ENCODE peak calls at places on chromosomes 12 and 14, in six cellular contexts. S is cardiac muscle cell, C is WTC11, V is cardiac fibroblast, U is endothelial cell, H is PC-3. X is an unnamed sample.
A peak's percentile ranks its signal among the peaks of the same experiment; 100 is the strongest.

GRCh38 chr12:30719060-30719459 is 23.4 kb upstream of the IPO8 start:
- DNase-seq in S (peak; percentile 10), C (no peak), V (peak; percentile 51), U (no peak), H (peak; percentile 27), X (no peak)

GRCh38 chr12:27193854-27194544 is 50.1 kb upstream of the STK38L start:
- DNase-seq in S (peak; percentile 87), C (no peak), V (peak; percentile 88), U (no peak), H (no peak), X (no peak)

GRCh38 chr14:55324812-55325211 is 53.6 kb downstream of the FBXO34 start:
- DNase-seq in S (no peak), C (no peak), V (no peak), U (no peak), H (no peak), X (no peak)

GRCh38 chr14:20734079-20734806 is 11.4 kb upstream of the EDDM3A start:
- DNase-seq in S (no peak), C (no peak), V (no peak), U (no peak), H (no peak), X (no peak)

GRCh38 chr12:131164096-131164872 is 210.6 kb downstream of the ADGRD1 start:
- DNase-seq in S (no peak), C (no peak), V (no peak), U (no peak), H (no peak), X (no peak)

GRCh38 chr12:111445311-111446043 is 39.8 kb downstream of the SH2B3 start:
- DNase-seq in S (no peak), C (no peak), V (no peak), U (no peak), H (no peak), X (no peak)

GRCh38 chr12:64983771-64984170 is 137.3 kb downstream of the WIF1 start:
- DNase-seq in S (no peak), C (no peak), V (no peak), U (no peak), H (no peak), X (no peak)

GRCh38 chr14:68012861-68013260 is 193.3 kb downstream of the RAD51B start:
- DNase-seq in S (no peak), C (no peak), V (no peak), U (no peak), H (no peak), X (no peak)

GRCh38 chr14:101601603-101602465 is 40.5 kb downstream of the DIO3 start:
- DNase-seq in S (no peak), C (no peak), V (no peak), U (no peak), H (no peak), X (no peak)

GRCh38 chr12:10361622-10362021 is 28.2 kb downstream of the KLRK1 start:
- DNase-seq in S (peak; percentile 77), C (no peak), V (peak; percentile 80), U (no peak), H (peak; percentile 66), X (no peak)

GRCh38 chr14:102238766-102239165 is 66.2 kb downstream of the MOK start:
- DNase-seq in S (no peak), C (no peak), V (no peak), U (no peak), H (no peak), X (no peak)

GRCh38 chr14:105999361-106000028 is 473.1 kb downstream of the TMEM121 start:
- DNase-seq in S (no peak), C (peak; percentile 16), V (no peak), U (no peak), H (no peak), X (peak; percentile 63)

GRCh38 chr14:68857671-68858070 is 64.8 kb upstream of the ZFP36L1 start:
- DNase-seq in S (no peak), C (no peak), V (no peak), U (no peak), H (no peak), X (no peak)

GRCh38 chr12:68636268-68636667 is 25.6 kb downstream of the RAP1B start:
- DNase-seq in S (peak; percentile 68), C (no peak), V (peak; percentile 70), U (no peak), H (peak; percentile 53), X (no peak)

GRCh38 chr12:24742378-24742777 is 206.5 kb downstream of the BCAT1 start:
- DNase-seq in S (no peak), C (no peak), V (no peak), U (no peak), H (no peak), X (peak; percentile 70)

GRCh38 chr12:32471601-32472001 is 72.2 kb downstream of the FGD4 start:
- DNase-seq in S (no peak), C (no peak), V (no peak), U (no peak), H (peak; percentile 3), X (no peak)

GRCh38 chr12:99079811-99080210 is 434.7 kb downstream of the APAF1 start:
- DNase-seq in S (no peak), C (no peak), V (no peak), U (no peak), H (no peak), X (no peak)

GRCh38 chr12:107477946-107478610 is 207.5 kb upstream of the PWP1 start:
- DNase-seq in S (no peak), C (no peak), V (no peak), U (no peak), H (peak; percentile 50), X (no peak)

GRCh38 chr12:93526786-93527428 is 45.6 kb upstream of the SOCS2 start:
- DNase-seq in S (peak; percentile 93), C (no peak), V (peak; percentile 93), U (no peak), H (peak; percentile 95), X (no peak)

DNA sequence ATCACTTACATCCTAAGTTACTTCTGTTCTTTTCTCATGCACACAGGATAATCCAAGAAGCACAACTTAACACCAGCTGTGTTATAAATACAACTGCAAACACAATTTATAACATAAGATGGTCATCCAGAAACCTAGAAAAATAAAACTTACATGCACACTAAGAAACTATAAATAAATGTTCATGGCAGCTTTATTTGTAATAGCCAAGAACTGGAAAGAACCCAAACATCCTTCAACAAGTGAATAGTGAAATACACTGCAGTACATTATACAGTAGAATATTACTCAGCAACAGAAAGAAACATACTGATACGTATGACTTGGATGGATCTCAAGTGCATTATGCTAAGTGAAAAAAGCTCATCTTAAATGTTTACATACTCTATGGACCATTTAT is 132.8 kb downstream of the SPTSSA start:
- DNase-seq in S (peak; percentile 7), C (no peak), V (peak; percentile 38), U (no peak), H (no peak), X (no peak)
- TF ChIP-seq CTCF in S (no peak), C (no peak), V (no peak), U (no peak), H (no peak), X (no peak)

DNA sequence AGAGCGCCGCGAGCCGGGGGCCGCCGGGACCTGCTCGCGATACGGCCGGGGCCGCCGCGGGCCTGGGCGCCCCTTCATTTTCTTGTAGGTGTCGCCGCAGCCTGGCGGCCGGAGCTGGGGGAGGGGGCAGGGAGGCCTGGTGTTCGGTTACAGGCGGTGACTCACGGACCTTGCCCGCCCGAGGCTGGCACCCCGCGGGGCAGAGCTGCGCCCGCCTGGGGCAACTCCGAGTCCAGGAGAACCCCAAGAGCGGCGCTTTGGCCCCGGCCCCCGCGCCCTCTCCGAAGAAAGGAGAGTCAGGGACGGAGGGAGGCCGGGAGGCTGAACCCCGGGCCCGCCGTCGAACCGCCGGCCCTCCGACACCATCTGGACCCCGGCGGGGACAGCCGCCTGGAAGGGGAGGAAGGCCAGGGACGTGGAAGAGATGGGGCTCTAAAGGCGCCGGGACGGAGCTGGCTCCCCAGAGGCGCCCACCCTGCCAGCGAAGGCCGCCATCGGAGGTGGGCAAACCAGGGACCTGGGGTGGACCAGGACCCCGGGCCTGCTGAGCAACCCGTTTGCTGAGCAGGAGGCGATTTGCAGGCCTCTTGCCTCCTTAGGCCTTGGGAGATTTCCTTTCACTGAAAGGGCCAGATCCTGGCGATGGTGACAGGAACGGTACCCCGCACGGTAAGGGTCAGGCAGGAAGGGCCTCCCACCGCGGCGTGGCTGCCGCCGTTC is 828 bp upstream of the NUAK1 start:
- DNase-seq in S (peak; percentile 69), C (peak; percentile 87), V (peak; percentile 74), U (peak; percentile 70), H (peak; percentile 72), X (no peak)
- TF ChIP-seq CTCF in S (no peak), C (no peak), V (no peak), U (no peak), H (no peak), X (no peak)

DNA sequence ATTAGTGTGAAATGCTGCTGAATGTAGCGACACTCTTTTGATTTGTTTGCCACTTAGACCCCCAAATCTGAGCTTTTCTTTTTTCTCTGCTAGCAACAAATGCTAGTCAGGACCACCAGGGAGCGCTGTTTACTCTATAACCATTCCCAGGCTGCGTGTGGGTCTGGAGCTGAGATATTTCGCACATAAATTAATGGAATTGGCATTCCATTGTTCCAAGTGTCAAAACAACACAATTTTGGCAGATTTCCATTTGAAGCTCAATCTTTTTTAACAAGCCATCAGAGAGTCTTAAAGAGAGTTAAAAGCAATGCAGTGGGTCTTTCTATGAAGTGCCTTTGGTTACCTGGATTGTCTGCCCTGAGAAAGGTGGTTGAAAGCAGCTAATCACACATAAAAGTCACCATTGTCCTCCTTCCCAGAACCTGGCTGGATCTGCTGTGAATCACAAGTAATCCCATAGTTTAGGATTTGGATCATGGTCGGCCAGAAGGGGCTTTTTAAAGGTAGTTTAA is 7.4 kb upstream of the TMEM132C start:
- DNase-seq in S (peak; percentile 12), C (no peak), V (peak; percentile 31), U (no peak), H (peak; percentile 47), X (no peak)
- TF ChIP-seq CTCF in S (peak; percentile 43), C (no peak), V (peak; percentile 31), U (no peak), H (peak; percentile 88), X (peak; percentile 58)

GRCh38 chr12:751828-752672 is at the start of gene WNK1:
- DNase-seq in S (peak; percentile 99), C (peak; percentile 96), V (peak; percentile 99), U (peak; percentile 97), H (peak; percentile 97), X (peak; percentile 96)

GRCh38 chr12:751192-751827 is 1.1 kb upstream of the WNK1 start:
- DNase-seq in S (peak; percentile 98), C (peak; percentile 94), V (peak; percentile 97), U (peak; percentile 94), H (peak; percentile 93), X (peak; percentile 82)

GRCh38 chr12:753401-754237 is 1.2 kb downstream of the WNK1 start:
- DNase-seq in S (peak; percentile 32), C (peak; percentile 59), V (peak; percentile 30), U (peak; percentile 28), H (no peak), X (peak; percentile 56)

GRCh38 chr12:754238-754816 is 1.9 kb downstream of the WNK1 start:
- DNase-seq in S (peak; percentile 17), C (no peak), V (no peak), U (no peak), H (peak; percentile 49), X (no peak)

DNA sequence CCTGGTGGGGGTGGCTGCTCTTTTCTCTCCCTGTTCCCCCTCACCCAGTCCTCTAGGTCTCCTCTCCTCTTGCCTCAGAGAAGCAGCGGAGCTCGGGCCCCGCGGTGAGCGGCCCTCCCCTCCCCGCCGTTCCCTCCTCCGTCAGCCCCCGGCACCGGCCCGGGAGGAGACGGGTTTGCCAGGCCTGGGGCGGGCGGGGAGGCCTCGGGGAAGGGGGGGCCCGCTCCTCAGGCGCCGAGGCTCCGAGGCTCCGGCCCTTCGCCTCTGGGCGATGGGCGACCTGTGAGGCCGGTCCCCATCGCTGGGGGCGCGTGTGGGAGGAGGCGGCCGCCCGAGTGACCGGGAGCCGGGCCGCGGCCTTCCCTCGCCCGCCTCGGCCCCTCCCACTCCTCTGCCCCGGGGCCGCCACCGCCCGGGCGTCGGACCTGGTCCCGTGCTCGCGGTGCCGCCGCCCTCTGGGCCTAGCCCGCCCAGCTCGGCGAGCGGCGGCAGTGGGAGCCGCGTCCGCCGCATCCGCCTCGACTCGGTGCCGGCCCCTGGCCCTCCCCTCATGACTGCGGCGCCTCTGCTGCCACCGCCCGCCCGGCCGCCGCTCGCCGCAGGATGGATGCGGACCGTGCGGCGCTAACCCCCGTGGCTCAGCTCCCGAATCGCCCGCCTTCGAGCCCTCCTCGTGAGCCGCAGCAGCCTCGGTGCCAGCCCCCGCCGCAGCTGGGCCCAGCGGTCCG is 458 bp downstream of the WNK1 start:
- DNase-seq in S (peak; percentile 59), C (peak; percentile 58), V (peak; percentile 63), U (peak; percentile 67), H (peak; percentile 36), X (peak; percentile 51)
- TF ChIP-seq CTCF in S (no peak), C (no peak), V (peak; percentile 1), U (peak; percentile 28), H (no peak), X (peak; percentile 35)